ENCODE peak calls at places on chromosomes 4 and X, in four cellular contexts. A is IMR-90, V is K562, G is GM12878. Q is an unnamed sample.

GRCh38 chrX:335758-336155 is 17.2 kb upstream of the GTPBP6 start:
- DNase-seq in V (no peak), A (no peak), G (no peak), Q (no peak)

GRCh38 chr4:27368781-27369180 is 508.1 kb downstream of the STIM2 start:
- DNase-seq in A (no peak), V (no peak), G (no peak), Q (no peak)

GRCh38 chr4:128590034-128590740 is 219.3 kb upstream of the JADE1 start:
- DNase-seq in G (no peak), V (no peak), A (no peak), Q (no peak)

GRCh38 chrX:7515681-7516413 is 327.1 kb upstream of the VCX start:
- DNase-seq in A (no peak), V (no peak), G (no peak), Q (no peak)

GRCh38 chr4:20638825-20639224 is 61.4 kb upstream of the PACRGL start:
- DNase-seq in V (no peak), A (no peak), G (no peak), Q (no peak)

GRCh38 chr4:22071749-22072148 is 123.2 kb upstream of the KCNIP4 start:
- DNase-seq in A (no peak), V (no peak), G (no peak), Q (no peak)

GRCh38 chr4:41692717-41693345 is 55.7 kb downstream of the PHOX2B start:
- DNase-seq in V (peak), A (peak), G (no peak), Q (peak)

GRCh38 chr4:181137351-181137750 is 1105.9 kb upstream of the TENM3 start:
- DNase-seq in V (no peak), G (no peak), A (no peak), Q (no peak)

GRCh38 chrX:132757066-132757623 is 201.3 kb downstream of the HS6ST2 start:
- DNase-seq in G (no peak), A (no peak), V (no peak), Q (no peak)

GRCh38 chrX:129777218-129777768 is 2.5 kb upstream of the SASH3 start:
- DNase-seq in V (no peak), G (no peak), A (no peak), Q (no peak)

GRCh38 chr4:10298681-10299080 is 158.5 kb downstream of the ZNF518B start:
- DNase-seq in G (no peak), V (no peak), A (no peak), Q (no peak)

GRCh38 chrX:2237976-2238375 is 262.8 kb downstream of the DHRSX start:
- DNase-seq in V (no peak), A (no peak), G (no peak), Q (no peak)

GRCh38 chr4:23268072-23268771 is 575.5 kb downstream of the GBA3 start:
- DNase-seq in V (no peak), G (no peak), A (no peak), Q (no peak)

GRCh38 chr4:180150818-180151217 is 2092.4 kb upstream of the TENM3 start:
- DNase-seq in G (no peak), V (no peak), A (peak), Q (peak)

GRCh38 chr4:31667701-31668100 is 947.5 kb downstream of the PCDH7 start:
- DNase-seq in V (no peak), A (peak), G (no peak), Q (no peak)

GRCh38 chr4:174401471-174402130 is 117.9 kb downstream of the CEP44 start:
- DNase-seq in V (no peak), A (no peak), G (no peak), Q (peak)

GRCh38 chrX:119755981-119756533 is 2.3 kb upstream of the SOWAHD start:
- DNase-seq in A (peak), G (peak), V (no peak), Q (no peak)

GRCh38 chr4:137514401-137515116 is 17.7 kb downstream of the PCDH18 start:
- DNase-seq in V (no peak), G (no peak), A (no peak), Q (no peak)

GRCh38 chr4:13092702-13093101 is 391.4 kb downstream of the RAB28 start:
- DNase-seq in V (no peak), A (no peak), G (no peak), Q (no peak)

GRCh38 chr4:107834241-107834856 is 9.6 kb downstream of the SGMS2 start:
- DNase-seq in A (no peak), G (no peak), V (no peak), Q (no peak)

GRCh38 chr4:1967512-1968149 is 41.1 kb downstream of the NELFA start:
- DNase-seq in V (no peak), G (no peak), A (peak), Q (no peak)

GRCh38 chrX:9207142-9207541 is 173.2 kb upstream of the FAM9B start:
- DNase-seq in V (no peak), G (no peak), A (peak), Q (no peak)

GRCh38 chr4:173448557-173448918 is 49.6 kb upstream of the SCRG1 start:
- DNase-seq in G (no peak), A (peak), V (no peak), Q (no peak)

GRCh38 chr4:626201-627091 is 1.1 kb downstream of the PDE6B start:
- DNase-seq in V (no peak), A (no peak), G (no peak), Q (no peak)
- TF ChIP-seq ELK1 in V (no peak), A (no peak), G (no peak), Q (no peak)

GRCh38 chr4:171648926-171649325 is 164.3 kb upstream of the GALNTL6 start:
- DNase-seq in G (no peak), A (no peak), V (no peak), Q (no peak)
- TF ChIP-seq ELK1 in G (no peak), A (no peak), V (no peak), Q (no peak)

DNA sequence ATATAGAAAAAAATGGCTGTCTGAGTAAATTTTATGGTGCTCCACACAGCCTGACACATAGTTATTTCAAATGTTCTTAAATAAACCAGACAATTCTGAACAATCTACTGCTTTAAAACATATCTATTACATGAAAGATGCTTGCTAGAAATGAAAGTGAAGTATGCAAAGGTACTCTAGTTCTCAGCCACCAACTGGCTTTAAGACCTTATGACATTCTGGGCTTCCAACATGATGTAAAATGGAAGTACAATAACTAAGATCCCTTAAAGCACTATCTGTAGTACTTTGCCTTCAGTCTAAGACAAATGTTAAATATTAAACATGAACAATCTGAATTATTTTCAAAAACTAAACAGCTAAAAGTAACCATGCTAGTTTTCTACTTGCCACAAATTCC is 17.3 kb downstream of the HUWE1 start:
- DNase-seq in V (no peak), A (no peak), G (no peak), Q (no peak)
- TF ChIP-seq ELK1 in V (no peak), A (no peak), G (no peak), Q (no peak)

GRCh38 chr4:152581536-152582160 is 45.8 kb upstream of the FBXW7 start:
- DNase-seq in V (no peak), A (no peak), G (no peak), Q (no peak)

GRCh38 chr4:152578670-152579069 is 42.8 kb upstream of the FBXW7 start:
- DNase-seq in G (no peak), V (no peak), A (no peak), Q (no peak)

GRCh38 chr4:152579916-152580315 is 44.0 kb upstream of the FBXW7 start:
- DNase-seq in A (no peak), G (no peak), V (peak), Q (no peak)

GRCh38 chr4:152577708-152578421 is 42.0 kb upstream of the FBXW7 start:
- DNase-seq in V (no peak), G (no peak), A (no peak), Q (no peak)

GRCh38 chr4:152579107-152579764 is 43.3 kb upstream of the FBXW7 start:
- DNase-seq in A (no peak), G (no peak), V (no peak), Q (no peak)
- TF ChIP-seq ELK1 in A (no peak), G (no peak), V (no peak), Q (no peak)

GRCh38 chr4:150212485-150212884 is 134.2 kb downstream of the DCLK2 start:
- DNase-seq in G (no peak), A (no peak), V (no peak), Q (no peak)
- TF ChIP-seq ELK1 in G (no peak), A (no peak), V (no peak), Q (no peak)

GRCh38 chr4:92514632-92515031 is 210.9 kb downstream of the GRID2 start:
- DNase-seq in G (no peak), V (no peak), A (no peak), Q (no peak)
- TF ChIP-seq ELK1 in G (no peak), V (no peak), A (no peak), Q (no peak)

GRCh38 chr4:69984030-69984443 is 11.7 kb upstream of the STATH start:
- DNase-seq in A (no peak), G (no peak), V (no peak), Q (no peak)
- TF ChIP-seq ELK1 in A (no peak), G (no peak), V (no peak), Q (no peak)